ENCODE peak calls at places on chromosomes 5 and 9, in eight cellular contexts. F, E, U, T, A, L, W and Q are unnamed samples.

GRCh38 chr5:139167952-139168720 is 30.0 kb downstream of the SIL1 start:
- DNase-seq in U (no peak), L (no peak), F (no peak), T (no peak), W (no peak), E (no peak), A (no peak), Q (no peak)

GRCh38 chr5:53219610-53220009 is 110.1 kb upstream of the MOCS2 start:
- DNase-seq in A (no peak), E (no peak), F (no peak), T (no peak), U (no peak), W (no peak), L (no peak), Q (no peak)

GRCh38 chr5:132821791-132822190 is 8.7 kb downstream of the SHROOM1 start:
- DNase-seq in L (no peak), W (no peak), A (no peak), F (no peak), E (no peak), T (no peak), U (no peak), Q (no peak)

GRCh38 chr9:70389642-70390266 is 24.7 kb downstream of the KLF9 start:
- DNase-seq in A (no peak), F (no peak), L (no peak), T (no peak), W (no peak), E (no peak), U (peak), Q (no peak)

GRCh38 chr9:120723547-120723946 is 9.3 kb upstream of the MEGF9 start:
- DNase-seq in E (no peak), A (no peak), U (no peak), F (no peak), T (no peak), L (no peak), W (no peak), Q (no peak)

GRCh38 chr9:91066042-91066415 is 264.4 kb downstream of the SYK start:
- DNase-seq in F (no peak), U (no peak), W (no peak), T (no peak), E (no peak), A (no peak), L (peak), Q (no peak)

GRCh38 chr5:134529460-134529859 is 4.0 kb downstream of the JADE2 start:
- DNase-seq in T (no peak), F (no peak), U (no peak), E (no peak), L (no peak), A (no peak), W (no peak), Q (no peak)

GRCh38 chr5:11146171-11146570 is 385.1 kb upstream of the DAP start:
- DNase-seq in W (no peak), T (no peak), U (no peak), E (no peak), A (no peak), F (no peak), L (no peak), Q (no peak)

GRCh38 chr9:14314424-14314928 is 535 bp upstream of the NFIB start:
- DNase-seq in L (no peak), W (no peak), T (peak), U (peak), E (peak), F (peak), A (no peak), Q (peak)

GRCh38 chr5:89729623-89730390 is 679.7 kb downstream of the CETN3 start:
- DNase-seq in U (no peak), L (no peak), W (no peak), E (no peak), A (no peak), F (no peak), T (no peak), Q (no peak)

GRCh38 chr5:16974981-16975380 is 38.9 kb upstream of the MYO10 start:
- DNase-seq in W (no peak), L (no peak), U (no peak), F (no peak), A (no peak), E (no peak), T (no peak), Q (no peak)

GRCh38 chr9:132699926-132700325 is 29.7 kb downstream of the GTF3C4 start:
- DNase-seq in W (no peak), L (no peak), A (no peak), U (no peak), F (no peak), T (no peak), E (no peak), Q (no peak)

GRCh38 chr5:159463590-159464321 is 133.5 kb upstream of the IL12B start:
- DNase-seq in A (no peak), T (no peak), W (no peak), E (peak), U (no peak), F (peak), L (no peak), Q (no peak)

GRCh38 chr9:99307846-99308245 is 85.8 kb downstream of the SEC61B start:
- DNase-seq in F (no peak), T (no peak), A (no peak), U (no peak), E (no peak), W (no peak), L (no peak), Q (no peak)

GRCh38 chr9:125409217-125409636 is 147.6 kb downstream of the GAPVD1 start:
- DNase-seq in F (no peak), U (no peak), T (no peak), W (no peak), A (no peak), L (no peak), E (no peak), Q (no peak)

GRCh38 chr9:13128266-13128825 is 151.1 kb downstream of the MPDZ start:
- DNase-seq in A (no peak), L (no peak), T (no peak), F (no peak), U (no peak), E (no peak), W (no peak), Q (no peak)

GRCh38 chr9:138008081-138008841 is 130.7 kb downstream of the CACNA1B start:
- DNase-seq in E (peak), F (no peak), U (no peak), T (no peak), L (peak), A (peak), W (peak), Q (peak)

GRCh38 chr9:92971776-92972175 is 24.5 kb downstream of the FGD3 start:
- DNase-seq in F (no peak), U (no peak), T (no peak), W (peak), A (no peak), E (no peak), L (no peak), Q (no peak)

GRCh38 chr9:69474821-69475220 is 149.8 kb downstream of the ENTREP1 start:
- DNase-seq in U (no peak), T (no peak), L (no peak), E (no peak), W (no peak), A (no peak), F (no peak), Q (no peak)

GRCh38 chr5:76337949-76338589 is 65.0 kb upstream of the IQGAP2 start:
- DNase-seq in E (peak), W (peak), L (no peak), U (no peak), F (peak), T (no peak), A (peak), Q (no peak)

GRCh38 chr5:102801375-102801774 is 46.3 kb downstream of the PAM start:
- DNase-seq in E (no peak), F (no peak), W (no peak), A (peak), L (no peak), U (no peak), T (no peak), Q (no peak)

GRCh38 chr5:146965781-146966659 is 87.5 kb upstream of the PPP2R2B start:
- DNase-seq in T (no peak), A (peak), W (peak), L (peak), E (peak), F (peak), U (peak), Q (no peak)

GRCh38 chr9:107768224-107768623 is 278.7 kb upstream of the KLF4 start:
- DNase-seq in T (no peak), W (no peak), E (no peak), L (no peak), F (no peak), A (no peak), U (no peak), Q (peak)

GRCh38 chr5:137621861-137622823 is 113.7 kb downstream of the KLHL3 start:
- DNase-seq in T (no peak), L (peak), A (no peak), E (peak), U (peak), F (no peak), W (no peak), Q (peak)

GRCh38 chr9:38437193-38437823 is 13.1 kb upstream of the IGFBPL1 start:
- DNase-seq in E (peak), T (no peak), A (no peak), W (no peak), L (no peak), U (no peak), F (peak), Q (no peak)

GRCh38 chr5:76535577-76535976 is 87.6 kb downstream of the F2RL2 start:
- DNase-seq in A (no peak), U (no peak), W (no peak), T (no peak), F (no peak), L (no peak), E (no peak), Q (no peak)

GRCh38 chr5:177162379-177162778 is 28.8 kb downstream of the NSD1 start:
- DNase-seq in W (peak), U (no peak), F (no peak), T (no peak), A (no peak), E (no peak), L (no peak), Q (no peak)

GRCh38 chr9:96140401-96141180 is 161.4 kb downstream of the HSD17B3 start:
- DNase-seq in A (no peak), F (no peak), W (no peak), E (no peak), L (no peak), U (no peak), T (no peak), Q (no peak)

GRCh38 chr5:53002491-53002890 is 13.3 kb downstream of the ITGA2 start:
- DNase-seq in L (no peak), U (no peak), E (no peak), W (no peak), T (no peak), F (no peak), A (no peak), Q (no peak)

GRCh38 chr5:9774472-9775079 is 144.4 kb upstream of the TAS2R1 start:
- DNase-seq in F (no peak), W (no peak), E (peak), A (no peak), U (no peak), T (no peak), L (no peak), Q (no peak)

GRCh38 chr9:133916159-133916541 is 76.0 kb downstream of the VAV2 start:
- DNase-seq in W (no peak), T (no peak), E (no peak), A (no peak), F (no peak), U (peak), L (no peak), Q (no peak)

GRCh38 chr5:10489810-10490426 is 48.2 kb downstream of the ROPN1L start:
- DNase-seq in W (no peak), U (no peak), E (peak), F (no peak), A (peak), T (no peak), L (no peak), Q (no peak)

GRCh38 chr5:87210743-87211142 is 56.9 kb upstream of the RASA1 start:
- DNase-seq in E (no peak), A (no peak), W (no peak), F (no peak), U (no peak), T (no peak), L (no peak), Q (no peak)

GRCh38 chr5:57499262-57500050 is 16.8 kb upstream of the ACTBL2 start:
- DNase-seq in W (no peak), T (no peak), A (peak), F (peak), L (no peak), E (peak), U (no peak), Q (no peak)

GRCh38 chr9:613771-614347 is 227.6 kb upstream of the DMRT1 start:
- DNase-seq in U (peak), T (peak), W (no peak), L (no peak), A (peak), E (peak), F (peak), Q (peak)

GRCh38 chr9:79610019-79610760 is 38.4 kb downstream of the TLE4 start:
- DNase-seq in T (no peak), F (no peak), U (no peak), L (no peak), W (no peak), E (peak), A (no peak), Q (no peak)

GRCh38 chr9:23821400-23822181 is 4.4 kb downstream of the ELAVL2 start:
- DNase-seq in F (no peak), E (no peak), W (no peak), A (no peak), T (no peak), U (peak), L (no peak), Q (peak)